ENCODE peak calls at places on chromosomes 2 and 18, in four cellular contexts. One of them, this sample, is unnamed.

GRCh38 chr2:43228782-43229659 is 2.6 kb upstream of the ZFP36L2 start:
- DNase-seq in K562: no peak
- DNase-seq in GM12891: no peak
- DNase-seq in GM12878: no peak
- DNase-seq in this sample: no peak

GRCh38 chr2:20488136-20488705 is 41.3 kb downstream of the RHOB start:
- DNase-seq in GM12878: no peak
- DNase-seq in GM12891: no peak
- DNase-seq in K562: no peak
- DNase-seq in this sample: no peak

GRCh38 chr2:20382965-20383800 is 32.5 kb upstream of the PUM2 start:
- DNase-seq in GM12878: no peak
- DNase-seq in K562: no peak
- DNase-seq in GM12891: no peak
- DNase-seq in this sample: no peak

GRCh38 chr2:3198119-3198518 is 179.5 kb downstream of the EIPR1 start:
- DNase-seq in GM12891: no peak
- DNase-seq in K562: no peak
- DNase-seq in GM12878: no peak
- DNase-seq in this sample: no peak

GRCh38 chr2:109246616-109247015 is 117.6 kb downstream of the SH3RF3 start:
- DNase-seq in GM12878: no peak
- DNase-seq in GM12891: no peak
- DNase-seq in K562: no peak
- DNase-seq in this sample: no peak

GRCh38 chr2:129752686-129753085 is 226.8 kb upstream of the RAB6C start:
- DNase-seq in GM12891: no peak
- DNase-seq in GM12878: no peak
- DNase-seq in K562: no peak
- DNase-seq in this sample: no peak

GRCh38 chr2:17455343-17455742 is 62.9 kb downstream of the RAD51AP2 start:
- DNase-seq in K562: no peak
- DNase-seq in GM12891: no peak
- DNase-seq in GM12878: no peak
- DNase-seq in this sample: no peak

GRCh38 chr2:219689676-219690628 is 62.5 kb downstream of the SLC4A3 start:
- DNase-seq in K562: peak; percentile 58
- DNase-seq in GM12891: peak; percentile 14
- DNase-seq in GM12878: peak; percentile 23
- DNase-seq in this sample: peak; percentile 56

GRCh38 chr2:20675701-20676352 is 8.9 kb downstream of the GDF7 start:
- DNase-seq in GM12891: peak; percentile 65
- DNase-seq in K562: no peak
- DNase-seq in GM12878: peak; percentile 15
- DNase-seq in this sample: no peak

GRCh38 chr2:205637779-205638503 is 44.4 kb upstream of the NRP2 start:
- DNase-seq in K562: no peak
- DNase-seq in GM12891: no peak
- DNase-seq in GM12878: no peak
- DNase-seq in this sample: no peak

GRCh38 chr2:12428324-12428723 is 288.4 kb upstream of the TRIB2 start:
- DNase-seq in GM12891: no peak
- DNase-seq in GM12878: no peak
- DNase-seq in K562: no peak
- DNase-seq in this sample: no peak

GRCh38 chr18:13259701-13260100 is 41.1 kb downstream of the LDLRAD4 start:
- DNase-seq in K562: no peak
- DNase-seq in GM12878: no peak
- DNase-seq in GM12891: no peak
- DNase-seq in this sample: no peak

GRCh38 chr2:191276792-191277465 is 31.7 kb downstream of the MYO1B start:
- DNase-seq in K562: no peak
- DNase-seq in GM12891: no peak
- DNase-seq in GM12878: no peak
- DNase-seq in this sample: no peak

DNA sequence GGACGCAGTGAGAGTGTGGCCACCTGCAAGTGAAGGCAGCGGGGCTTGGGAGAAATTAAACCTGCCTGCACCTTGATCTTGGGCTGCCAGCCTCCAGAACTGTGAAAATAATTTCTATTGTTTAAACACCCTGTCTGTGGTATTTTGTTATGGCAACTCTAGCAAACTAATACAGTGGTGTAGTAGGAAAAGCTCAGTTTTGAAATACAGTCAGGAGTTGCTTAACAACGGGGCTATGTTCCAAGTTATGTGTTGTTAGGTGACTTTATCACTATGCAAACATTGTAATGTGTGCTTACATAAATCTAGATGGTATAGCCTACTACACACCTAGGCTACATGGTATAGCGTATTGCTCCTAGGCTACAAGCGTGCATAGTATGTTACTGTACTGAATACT is 93.4 kb upstream of the FN1 start:
- DNase-seq in GM12891: no peak
- DNase-seq in GM12878: no peak
- DNase-seq in K562: no peak
- DNase-seq in this sample: no peak
- TF ChIP-seq SPI1 in GM12891: no peak
- TF ChIP-seq SPI1 in GM12878: no peak
- TF ChIP-seq SPI1 in K562: no peak
- TF ChIP-seq SPI1 in this sample: no peak

GRCh38 chr2:189557373-189557772 is 23.2 kb downstream of the SLC40A1 start:
- DNase-seq in GM12891: no peak
- DNase-seq in K562: no peak
- DNase-seq in GM12878: no peak
- DNase-seq in this sample: no peak

GRCh38 chr2:189553689-189554088 is 26.9 kb downstream of the SLC40A1 start:
- DNase-seq in GM12878: no peak
- DNase-seq in GM12891: no peak
- DNase-seq in K562: no peak
- DNase-seq in this sample: no peak

GRCh38 chr2:189552334-189552990 is 28.1 kb downstream of the SLC40A1 start:
- DNase-seq in K562: no peak
- DNase-seq in GM12891: no peak
- DNase-seq in GM12878: no peak
- DNase-seq in this sample: no peak

GRCh38 chr2:189552991-189553404 is 27.6 kb downstream of the SLC40A1 start:
- DNase-seq in K562: no peak
- DNase-seq in GM12878: no peak
- DNase-seq in GM12891: no peak
- DNase-seq in this sample: no peak

GRCh38 chr2:189555243-189555642 is 25.3 kb downstream of the SLC40A1 start:
- DNase-seq in GM12891: no peak
- DNase-seq in GM12878: no peak
- DNase-seq in K562: no peak
- DNase-seq in this sample: no peak
- TF ChIP-seq SPI1 in GM12891: no peak
- TF ChIP-seq SPI1 in GM12878: no peak
- TF ChIP-seq SPI1 in K562: no peak
- TF ChIP-seq SPI1 in this sample: no peak

GRCh38 chr2:157677941-157678340 is 49.3 kb upstream of the ACVR1C start:
- DNase-seq in GM12878: no peak
- DNase-seq in GM12891: no peak
- DNase-seq in K562: no peak
- DNase-seq in this sample: no peak

DNA sequence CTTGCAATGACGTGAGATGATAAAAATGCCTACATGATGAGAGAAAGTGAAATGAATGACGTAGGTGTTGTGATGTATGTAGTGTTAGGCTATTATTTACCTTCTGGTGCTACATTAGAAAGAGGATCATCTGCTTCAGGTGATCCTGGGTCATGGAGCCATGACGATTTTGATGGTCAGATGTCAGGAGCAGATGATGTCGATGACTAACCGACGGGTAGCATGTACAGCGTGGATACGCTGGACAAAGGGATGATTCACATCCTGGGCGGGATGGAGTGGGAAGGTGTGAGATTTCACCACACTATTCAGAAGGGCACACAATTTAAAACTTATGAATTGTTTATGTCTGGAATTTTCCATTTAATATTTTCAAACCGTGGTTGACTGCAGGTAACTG is 43.5 kb upstream of the ACVR1C start:
- DNase-seq in K562: no peak
- DNase-seq in GM12891: no peak
- DNase-seq in GM12878: no peak
- DNase-seq in this sample: no peak
- TF ChIP-seq SPI1 in K562: no peak
- TF ChIP-seq SPI1 in GM12891: no peak
- TF ChIP-seq SPI1 in GM12878: no peak
- TF ChIP-seq SPI1 in this sample: no peak

DNA sequence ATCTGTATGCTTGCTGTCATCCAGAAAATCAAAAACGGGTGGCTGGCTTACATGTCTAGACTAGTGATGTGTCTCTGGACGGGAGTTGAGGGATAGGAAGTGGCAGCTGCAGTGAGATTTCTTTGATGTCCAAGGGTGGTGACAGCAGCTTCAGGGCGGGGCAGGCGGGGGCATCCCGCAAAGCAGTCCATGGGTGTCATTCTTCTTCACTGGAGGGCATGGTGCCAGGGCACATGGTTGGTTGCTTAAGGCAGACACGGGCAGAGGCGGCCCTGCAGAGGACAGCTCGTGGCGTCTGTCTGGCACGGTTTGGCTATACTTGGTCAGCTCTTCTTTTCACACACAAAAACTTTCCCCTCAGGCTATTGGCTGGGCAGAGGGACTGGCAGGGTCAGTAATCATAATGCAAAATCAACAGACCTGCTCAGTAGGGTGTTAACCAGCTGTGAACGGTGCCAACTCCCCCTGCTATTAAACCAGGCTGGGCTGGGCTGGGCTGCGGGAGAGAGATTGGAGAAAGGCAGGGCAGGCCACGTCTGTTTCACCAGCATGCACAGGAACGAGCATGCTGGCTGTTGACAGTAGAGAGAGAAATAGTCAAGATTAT is 63.7 kb downstream of the COL4A3 start:
- DNase-seq in GM12891: no peak
- DNase-seq in GM12878: no peak
- DNase-seq in K562: no peak
- DNase-seq in this sample: no peak
- TF ChIP-seq SPI1 in GM12891: no peak
- TF ChIP-seq SPI1 in GM12878: no peak
- TF ChIP-seq SPI1 in K562: no peak
- TF ChIP-seq SPI1 in this sample: no peak

DNA sequence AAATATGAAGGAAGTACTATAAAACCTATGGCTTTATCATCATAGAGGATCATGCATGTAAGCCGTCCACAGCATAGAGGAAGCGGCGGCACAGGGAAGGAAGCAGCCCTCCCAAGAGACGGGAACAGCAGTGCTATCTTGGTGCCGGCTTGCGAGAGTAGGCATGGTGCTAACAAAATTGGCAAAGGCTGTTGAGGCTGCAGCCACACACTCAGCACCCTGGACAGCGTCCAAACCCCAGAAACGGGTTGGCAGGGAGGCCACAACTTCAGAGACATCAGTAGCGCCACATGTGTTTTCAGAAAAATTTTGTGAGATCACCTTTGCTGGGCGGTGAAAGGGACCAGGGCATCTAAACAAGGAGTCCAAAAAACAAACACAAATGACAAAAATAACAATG is 37.7 kb downstream of the NETO1 start:
- DNase-seq in GM12878: no peak
- DNase-seq in K562: no peak
- DNase-seq in GM12891: no peak
- DNase-seq in this sample: no peak
- TF ChIP-seq SPI1 in GM12878: no peak
- TF ChIP-seq SPI1 in K562: no peak
- TF ChIP-seq SPI1 in GM12891: no peak
- TF ChIP-seq SPI1 in this sample: no peak

DNA sequence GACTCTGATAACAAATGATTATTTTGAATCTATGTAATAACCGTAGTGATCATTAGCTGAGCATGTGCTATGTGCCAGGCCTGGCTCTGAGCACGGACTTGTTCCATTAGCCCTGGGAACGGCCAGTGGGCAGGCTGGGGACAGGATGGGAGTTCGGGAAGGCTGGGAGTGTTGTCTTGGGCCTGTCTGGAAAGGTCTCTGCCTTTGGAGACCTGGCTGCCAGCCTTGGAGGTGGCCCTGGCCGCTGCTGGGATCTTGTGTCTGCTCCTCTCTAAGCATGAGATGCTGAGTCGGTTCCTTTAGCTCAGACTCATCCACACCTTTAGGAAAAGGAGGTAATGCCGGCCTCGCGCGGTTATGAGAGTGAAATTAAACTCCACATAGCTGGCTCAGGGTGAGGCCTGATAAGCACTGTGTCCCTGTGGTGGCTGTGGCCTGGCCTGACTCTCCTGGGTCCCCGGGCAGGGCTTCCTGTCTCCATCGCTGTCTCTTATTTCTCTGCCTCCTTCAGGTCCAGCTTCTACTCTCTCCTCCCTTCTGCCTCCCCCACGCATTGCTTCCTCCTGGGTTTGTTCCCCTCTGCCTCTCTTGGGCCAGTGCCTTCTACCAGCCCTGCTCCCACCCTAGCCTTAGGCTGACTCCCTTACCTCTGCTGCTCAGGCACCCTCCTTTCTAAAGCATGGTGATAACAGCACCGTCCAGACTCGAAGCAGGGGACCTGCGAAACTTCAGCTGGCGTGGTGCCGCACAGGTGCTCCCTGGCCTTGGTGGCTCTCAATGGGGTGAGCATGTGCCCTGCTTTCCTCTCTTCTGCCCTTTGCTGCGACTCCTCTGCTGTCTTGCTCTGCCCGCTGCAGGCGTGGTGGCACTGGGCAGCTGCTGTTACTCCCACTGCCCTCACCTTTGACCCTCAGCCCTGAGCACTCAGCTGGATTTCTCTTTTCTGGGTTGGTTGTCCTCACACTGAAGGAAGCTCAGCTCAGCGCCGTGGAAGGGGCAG is 41.8 kb downstream of the NCK2 start:
- DNase-seq in GM12878: no peak
- DNase-seq in K562: no peak
- DNase-seq in GM12891: no peak
- DNase-seq in this sample: peak; percentile 78
- TF ChIP-seq SPI1 in GM12878: no peak
- TF ChIP-seq SPI1 in K562: no peak
- TF ChIP-seq SPI1 in GM12891: no peak
- TF ChIP-seq SPI1 in this sample: peak; percentile 1

GRCh38 chr2:84631047-84631446 is 114.7 kb downstream of the DNAH6 start:
- DNase-seq in GM12878: no peak
- DNase-seq in GM12891: peak; percentile 2
- DNase-seq in K562: peak; percentile 19
- DNase-seq in this sample: no peak
- TF ChIP-seq SPI1 in GM12878: no peak
- TF ChIP-seq SPI1 in GM12891: no peak
- TF ChIP-seq SPI1 in K562: no peak
- TF ChIP-seq SPI1 in this sample: no peak

This sample was measured in HL-60.